ENCODE peak calls at places on chromosomes 1 and 21, in seven cellular contexts. One of them, this sample, is unnamed.

GRCh38 chr1:79982218-79982617 is 975.7 kb upstream of the ADGRL4 start:
- DNase-seq in A549: no peak
- DNase-seq in hepatocyte: peak; percentile 36
- DNase-seq in SK-N-SH: no peak
- DNase-seq in PC-9: no peak
- DNase-seq in PC-3: no peak
- DNase-seq in GM23338: no peak
- DNase-seq in this sample: no peak

GRCh38 chr1:16168622-16169021 is 12.8 kb upstream of the EPHA2 start:
- DNase-seq in A549: no peak
- DNase-seq in hepatocyte: no peak
- DNase-seq in SK-N-SH: no peak
- DNase-seq in PC-9: no peak
- DNase-seq in PC-3: peak; percentile 27
- DNase-seq in GM23338: no peak
- DNase-seq in this sample: no peak

GRCh38 chr21:26844258-26845065 is 747 bp downstream of the ADAMTS1 start:
- DNase-seq in A549: peak; percentile 33
- DNase-seq in hepatocyte: peak; percentile 71
- DNase-seq in SK-N-SH: peak; percentile 73
- DNase-seq in PC-9: no peak
- DNase-seq in PC-3: peak; percentile 33
- DNase-seq in GM23338: peak; percentile 60
- DNase-seq in this sample: no peak

GRCh38 chr1:207076181-207076949 is 12.3 kb upstream of the C4BPB start:
- DNase-seq in A549: no peak
- DNase-seq in hepatocyte: no peak
- DNase-seq in SK-N-SH: no peak
- DNase-seq in PC-9: no peak
- DNase-seq in PC-3: no peak
- DNase-seq in GM23338: no peak
- DNase-seq in this sample: no peak

GRCh38 chr1:229664133-229664689 is 38.2 kb downstream of the URB2 start:
- DNase-seq in A549: no peak
- DNase-seq in hepatocyte: peak; percentile 25
- DNase-seq in SK-N-SH: peak; percentile 46
- DNase-seq in PC-9: no peak
- DNase-seq in PC-3: no peak
- DNase-seq in GM23338: no peak
- DNase-seq in this sample: no peak

GRCh38 chr1:181043025-181043880 is 9.5 kb downstream of the MR1 start:
- DNase-seq in A549: peak; percentile 47
- DNase-seq in hepatocyte: peak; percentile 65
- DNase-seq in SK-N-SH: no peak
- DNase-seq in PC-9: no peak
- DNase-seq in PC-3: peak; percentile 52
- DNase-seq in GM23338: peak; percentile 32
- DNase-seq in this sample: peak; percentile 26

GRCh38 chr1:25484096-25484495 is 53.4 kb downstream of the MACO1 start:
- DNase-seq in A549: no peak
- DNase-seq in hepatocyte: no peak
- DNase-seq in SK-N-SH: no peak
- DNase-seq in PC-9: no peak
- DNase-seq in PC-3: no peak
- DNase-seq in GM23338: peak; percentile 24
- DNase-seq in this sample: no peak

GRCh38 chr1:19412654-19413053 is 72.7 kb downstream of the CAPZB start:
- DNase-seq in A549: no peak
- DNase-seq in hepatocyte: no peak
- DNase-seq in SK-N-SH: no peak
- DNase-seq in PC-9: no peak
- DNase-seq in PC-3: peak; percentile 45
- DNase-seq in GM23338: no peak
- DNase-seq in this sample: no peak

GRCh38 chr1:53687426-53687825 is 51.5 kb downstream of the GLIS1 start:
- DNase-seq in A549: no peak
- DNase-seq in hepatocyte: no peak
- DNase-seq in SK-N-SH: no peak
- DNase-seq in PC-9: no peak
- DNase-seq in PC-3: no peak
- DNase-seq in GM23338: no peak
- DNase-seq in this sample: no peak

GRCh38 chr21:16211339-16212303 is 481.8 kb downstream of the USP25 start:
- DNase-seq in A549: no peak
- DNase-seq in hepatocyte: no peak
- DNase-seq in SK-N-SH: no peak
- DNase-seq in PC-9: no peak
- DNase-seq in PC-3: no peak
- DNase-seq in GM23338: no peak
- DNase-seq in this sample: no peak

GRCh38 chr1:183385746-183386145 is 32.4 kb downstream of the NMNAT2 start:
- DNase-seq in A549: no peak
- DNase-seq in hepatocyte: no peak
- DNase-seq in SK-N-SH: no peak
- DNase-seq in PC-9: no peak
- DNase-seq in PC-3: no peak
- DNase-seq in GM23338: no peak
- DNase-seq in this sample: peak; percentile 26

GRCh38 chr1:44733784-44734183 is 2.8 kb upstream of the RNU5D-1 start:
- DNase-seq in A549: no peak
- DNase-seq in hepatocyte: no peak
- DNase-seq in SK-N-SH: no peak
- DNase-seq in PC-9: no peak
- DNase-seq in PC-3: no peak
- DNase-seq in GM23338: no peak
- DNase-seq in this sample: no peak

GRCh38 chr1:64965239-64966157 is 851 bp downstream of the JAK1 start:
- DNase-seq in A549: no peak
- DNase-seq in hepatocyte: peak; percentile 81
- DNase-seq in SK-N-SH: peak; percentile 56
- DNase-seq in PC-9: peak; percentile 16
- DNase-seq in PC-3: peak; percentile 39
- DNase-seq in GM23338: peak; percentile 74
- DNase-seq in this sample: peak; percentile 38

GRCh38 chr21:45410151-45410864 is 5.3 kb downstream of the COL18A1 start:
- DNase-seq in A549: no peak
- DNase-seq in hepatocyte: no peak
- DNase-seq in SK-N-SH: no peak
- DNase-seq in PC-9: no peak
- DNase-seq in PC-3: no peak
- DNase-seq in GM23338: no peak
- DNase-seq in this sample: no peak

GRCh38 chr1:97680460-97680859 is 240.4 kb downstream of the DPYD start:
- DNase-seq in A549: no peak
- DNase-seq in hepatocyte: no peak
- DNase-seq in SK-N-SH: peak; percentile 51
- DNase-seq in PC-9: no peak
- DNase-seq in PC-3: no peak
- DNase-seq in GM23338: no peak
- DNase-seq in this sample: no peak

GRCh38 chr1:233034845-233035244 is 84.4 kb downstream of the NTPCR start:
- DNase-seq in A549: no peak
- DNase-seq in hepatocyte: no peak
- DNase-seq in SK-N-SH: no peak
- DNase-seq in PC-9: no peak
- DNase-seq in PC-3: no peak
- DNase-seq in GM23338: no peak
- DNase-seq in this sample: no peak

GRCh38 chr1:148166558-148167492 is 14.7 kb upstream of the NBPF11 start:
- DNase-seq in A549: no peak
- DNase-seq in hepatocyte: peak; percentile 37
- DNase-seq in SK-N-SH: no peak
- DNase-seq in PC-9: no peak
- DNase-seq in PC-3: peak; percentile 96
- DNase-seq in GM23338: peak; percentile 9
- DNase-seq in this sample: no peak

GRCh38 chr1:185656663-185657062 is 77.5 kb upstream of the HMCN1 start:
- DNase-seq in A549: no peak
- DNase-seq in hepatocyte: no peak
- DNase-seq in SK-N-SH: no peak
- DNase-seq in PC-9: no peak
- DNase-seq in PC-3: no peak
- DNase-seq in GM23338: peak; percentile 62
- DNase-seq in this sample: no peak

GRCh38 chr1:93317207-93317606 is 28.5 kb upstream of the DR1 start:
- DNase-seq in A549: no peak
- DNase-seq in hepatocyte: no peak
- DNase-seq in SK-N-SH: no peak
- DNase-seq in PC-9: no peak
- DNase-seq in PC-3: no peak
- DNase-seq in GM23338: no peak
- DNase-seq in this sample: peak; percentile 8

GRCh38 chr1:226548281-226549093 is at the start of gene STUM:
- DNase-seq in A549: no peak
- DNase-seq in hepatocyte: peak; percentile 73
- DNase-seq in SK-N-SH: peak; percentile 85
- DNase-seq in PC-9: no peak
- DNase-seq in PC-3: peak; percentile 47
- DNase-seq in GM23338: peak; percentile 68
- DNase-seq in this sample: peak; percentile 69

GRCh38 chr1:93964777-93965200 is 55.6 kb upstream of the GCLM start:
- DNase-seq in A549: peak; percentile 91
- DNase-seq in hepatocyte: peak; percentile 27
- DNase-seq in SK-N-SH: no peak
- DNase-seq in PC-9: peak; percentile 90
- DNase-seq in PC-3: peak; percentile 90
- DNase-seq in GM23338: no peak
- DNase-seq in this sample: no peak

GRCh38 chr1:51548986-51549619 is 30.0 kb upstream of the EPS15 start:
- DNase-seq in A549: no peak
- DNase-seq in hepatocyte: no peak
- DNase-seq in SK-N-SH: no peak
- DNase-seq in PC-9: no peak
- DNase-seq in PC-3: no peak
- DNase-seq in GM23338: no peak
- DNase-seq in this sample: no peak
- H3K4me2 ChIP-seq in A549: no peak overlapping the region
- H3K4me2 ChIP-seq in hepatocyte: no peak overlapping the region
- H3K4me2 ChIP-seq in SK-N-SH: no peak overlapping the region
- H3K4me2 ChIP-seq in PC-9: peak overlapping the region; percentile 8
- H3K4me2 ChIP-seq in PC-3: no peak overlapping the region
- H3K4me2 ChIP-seq in GM23338: no peak overlapping the region
- H3K4me2 ChIP-seq in this sample: no peak overlapping the region

GRCh38 chr1:40763742-40764532 is 19.6 kb upstream of the KCNQ4 start:
- DNase-seq in A549: no peak
- DNase-seq in hepatocyte: no peak
- DNase-seq in SK-N-SH: no peak
- DNase-seq in PC-9: no peak
- DNase-seq in PC-3: no peak
- DNase-seq in GM23338: no peak
- DNase-seq in this sample: no peak
- H3K4me2 ChIP-seq in A549: no peak overlapping the region
- H3K4me2 ChIP-seq in hepatocyte: no peak overlapping the region
- H3K4me2 ChIP-seq in SK-N-SH: no peak overlapping the region
- H3K4me2 ChIP-seq in PC-9: no peak overlapping the region
- H3K4me2 ChIP-seq in PC-3: no peak overlapping the region
- H3K4me2 ChIP-seq in GM23338: no peak overlapping the region
- H3K4me2 ChIP-seq in this sample: no peak overlapping the region

DNA sequence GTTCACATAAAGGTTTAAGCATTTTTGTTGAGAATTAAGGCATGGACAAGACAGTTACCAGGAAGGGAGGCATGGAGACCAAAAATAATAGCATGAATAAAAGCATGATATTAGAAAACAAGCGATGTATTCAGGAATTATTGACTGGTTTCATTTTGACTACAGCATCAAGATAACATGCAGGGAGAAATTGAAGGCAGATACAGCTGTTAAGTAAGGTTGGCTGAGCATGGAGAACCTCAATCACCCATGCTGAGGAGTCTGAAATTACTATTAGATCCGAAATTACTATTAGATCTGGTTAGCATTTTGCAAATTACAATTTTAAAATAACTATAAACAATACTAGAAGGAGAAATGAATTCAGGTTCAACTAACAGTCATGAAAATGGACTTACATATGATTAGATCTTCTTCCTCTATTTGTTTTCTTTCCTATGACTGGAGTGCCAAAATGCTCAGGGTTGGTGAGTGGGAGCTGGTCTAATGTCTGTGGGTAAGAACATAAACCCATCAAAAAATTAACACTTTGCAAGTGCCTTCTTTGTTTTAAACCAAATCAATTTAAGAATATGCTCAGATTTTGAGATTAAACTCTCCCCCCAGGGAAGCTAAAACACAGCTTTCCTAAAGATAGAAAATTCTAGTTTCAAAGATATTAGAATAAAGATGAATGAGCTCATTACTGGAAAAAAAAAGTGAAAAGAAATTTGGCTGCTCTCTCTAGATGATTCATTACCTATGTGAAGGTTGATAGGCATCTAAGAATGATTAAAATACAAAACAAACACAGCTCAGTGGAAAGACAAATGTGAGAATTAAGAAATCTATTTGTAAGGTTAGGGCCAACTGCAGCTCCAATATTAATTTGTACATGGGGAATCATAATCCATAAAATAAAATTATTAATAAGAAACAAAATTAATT is 81.7 kb downstream of the ARID4B start:
- DNase-seq in A549: no peak
- DNase-seq in hepatocyte: no peak
- DNase-seq in SK-N-SH: no peak
- DNase-seq in PC-9: no peak
- DNase-seq in PC-3: peak; percentile 51
- DNase-seq in GM23338: no peak
- DNase-seq in this sample: no peak
- H3K4me2 ChIP-seq in A549: peak overlapping the region; percentile 32
- H3K4me2 ChIP-seq in hepatocyte: no peak overlapping the region
- H3K4me2 ChIP-seq in SK-N-SH: no peak overlapping the region
- H3K4me2 ChIP-seq in PC-9: no peak overlapping the region
- H3K4me2 ChIP-seq in PC-3: no peak overlapping the region
- H3K4me2 ChIP-seq in GM23338: no peak overlapping the region
- H3K4me2 ChIP-seq in this sample: no peak overlapping the region

GRCh38 chr1:156785458-156785857 is 18.1 kb downstream of the PRCC start:
- DNase-seq in A549: no peak
- DNase-seq in hepatocyte: no peak
- DNase-seq in SK-N-SH: no peak
- DNase-seq in PC-9: no peak
- DNase-seq in PC-3: no peak
- DNase-seq in GM23338: no peak
- DNase-seq in this sample: no peak
- H3K4me2 ChIP-seq in A549: no peak overlapping the region
- H3K4me2 ChIP-seq in hepatocyte: no peak overlapping the region
- H3K4me2 ChIP-seq in SK-N-SH: no peak overlapping the region
- H3K4me2 ChIP-seq in PC-9: no peak overlapping the region
- H3K4me2 ChIP-seq in PC-3: no peak overlapping the region
- H3K4me2 ChIP-seq in GM23338: no peak overlapping the region
- H3K4me2 ChIP-seq in this sample: no peak overlapping the region

DNA sequence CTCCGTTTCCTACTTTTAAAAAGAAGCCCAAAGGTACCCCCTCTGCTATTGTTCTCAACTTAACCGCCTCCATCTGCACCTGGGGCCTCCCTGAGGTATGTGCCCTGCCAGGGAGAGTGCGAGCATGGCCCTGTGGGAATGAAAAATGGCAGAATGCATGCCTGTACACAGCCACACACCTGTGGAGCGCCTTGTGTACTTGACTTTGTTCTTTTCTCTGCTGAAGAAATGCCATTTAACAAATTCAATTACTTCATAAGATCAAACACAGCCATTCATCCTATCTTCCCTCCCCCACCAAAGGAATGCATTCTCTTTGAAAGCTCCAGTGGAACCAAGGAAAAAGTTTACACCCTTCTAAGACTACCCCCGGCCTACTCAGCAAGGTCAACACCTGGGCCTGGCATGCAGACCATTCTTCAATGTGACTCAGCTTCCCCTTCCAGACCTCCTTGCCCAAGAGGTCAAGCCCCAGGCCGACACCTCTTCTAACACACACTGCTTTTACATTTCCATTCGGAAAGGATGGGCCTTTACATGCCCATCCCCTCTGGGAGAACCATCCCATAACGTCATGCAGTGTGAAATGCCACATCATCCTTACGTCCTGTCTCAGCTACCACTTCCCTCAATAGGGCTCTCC is 123.7 kb downstream of the SMYD2 start:
- DNase-seq in A549: no peak
- DNase-seq in hepatocyte: no peak
- DNase-seq in SK-N-SH: no peak
- DNase-seq in PC-9: peak; percentile 15
- DNase-seq in PC-3: peak; percentile 9
- DNase-seq in GM23338: peak; percentile 81
- DNase-seq in this sample: no peak
- H3K4me2 ChIP-seq in A549: no peak overlapping the region
- H3K4me2 ChIP-seq in hepatocyte: no peak overlapping the region
- H3K4me2 ChIP-seq in SK-N-SH: peak overlapping the region; percentile 63
- H3K4me2 ChIP-seq in PC-9: no peak overlapping the region
- H3K4me2 ChIP-seq in PC-3: no peak overlapping the region
- H3K4me2 ChIP-seq in GM23338: peak overlapping the region; percentile 14
- H3K4me2 ChIP-seq in this sample: no peak overlapping the region

This sample was measured in trophoblast cell.